ENCODE peak calls at places on chromosome 2, in four cellular contexts. D is HepG2, F is K562, U is HCT116. S is an unnamed sample. For H3K4me1, the result is how much of the 10 kb centered on the place peaks cover.

GRCh38 chr2:187169108-187169713 is 278.8 kb downstream of the CALCRL start:
- DNase-seq in D (no peak), F (no peak), U (no peak), S (no peak)

GRCh38 chr2:103656558-103656957 is 894.7 kb downstream of the TMEM182 start:
- DNase-seq in D (no peak), F (no peak), U (no peak), S (no peak)

GRCh38 chr2:217091531-217091930 is 231.7 kb upstream of the TNP1 start:
- DNase-seq in D (no peak), F (no peak), U (no peak), S (no peak)

GRCh38 chr2:100407108-100407507 is 10.4 kb downstream of the CHST10 start:
- DNase-seq in D (no peak), F (no peak), U (no peak), S (no peak)

GRCh38 chr2:118973542-118973951 is 31.6 kb downstream of the MARCO start:
- DNase-seq in D (no peak), F (no peak), U (no peak), S (no peak)

GRCh38 chr2:237581751-237582746 is 8.5 kb downstream of the RAB17 start:
- DNase-seq in D (peak), F (no peak), U (no peak), S (no peak)

GRCh38 chr2:234827096-234827860 is 124.5 kb upstream of the SH3BP4 start:
- DNase-seq in D (no peak), F (no peak), U (no peak), S (no peak)

GRCh38 chr2:96798733-96799622 is 17.1 kb upstream of the CNNM3 start:
- DNase-seq in D (no peak), F (no peak), U (no peak), S (no peak)

GRCh38 chr2:85754313-85755095 is 713 bp downstream of the ATOH8 start:
- DNase-seq in D (peak), F (peak), U (no peak), S (no peak)

GRCh38 chr2:217220228-217221013 is 360.6 kb upstream of the TNP1 start:
- DNase-seq in D (no peak), F (no peak), U (no peak), S (no peak)

GRCh38 chr2:66846887-66847286 is 412.0 kb downstream of the MEIS1 start:
- DNase-seq in D (peak), F (no peak), U (no peak), S (no peak)

GRCh38 chr2:8935984-8936383 is 67.5 kb downstream of the MBOAT2 start:
- DNase-seq in D (no peak), F (no peak), U (no peak), S (no peak)

GRCh38 chr2:144801766-144802165 is 281.8 kb upstream of the ZEB2 start:
- DNase-seq in D (no peak), F (no peak), U (no peak), S (no peak)

GRCh38 chr2:64750817-64751285 is 97.1 kb upstream of the SERTAD2 start:
- DNase-seq in D (peak), F (peak), U (peak), S (peak)

GRCh38 chr2:64748561-64748960 is 94.8 kb upstream of the SERTAD2 start:
- DNase-seq in D (no peak), F (no peak), U (no peak), S (no peak)

GRCh38 chr2:64750001-64750816 is 96.5 kb upstream of the SERTAD2 start:
- DNase-seq in D (no peak), F (peak), U (no peak), S (no peak)

GRCh38 chr2:64748147-64748546 is 94.4 kb upstream of the SERTAD2 start:
- DNase-seq in D (no peak), F (no peak), U (no peak), S (no peak)

GRCh38 chr2:64749446-64749845 is 95.7 kb upstream of the SERTAD2 start:
- DNase-seq in D (no peak), F (no peak), U (no peak), S (no peak)
- H3K4me1 ChIP-seq in D (under half), F (under half), U (half or more), S (under half)

GRCh38 chr2:16727256-16727655 is 61.6 kb upstream of the CYRIA start:
- DNase-seq in D (no peak), F (no peak), U (no peak), S (no peak)

GRCh38 chr2:16726577-16726976 is 60.9 kb upstream of the CYRIA start:
- DNase-seq in D (no peak), F (no peak), U (no peak), S (no peak)

GRCh38 chr2:16728742-16729141 is 63.1 kb upstream of the CYRIA start:
- DNase-seq in D (no peak), F (no peak), U (no peak), S (no peak)

GRCh38 chr2:16729901-16730300 is 64.3 kb upstream of the CYRIA start:
- DNase-seq in D (no peak), F (no peak), U (no peak), S (no peak)

GRCh38 chr2:16729335-16729734 is 63.7 kb upstream of the CYRIA start:
- DNase-seq in D (no peak), F (no peak), U (no peak), S (no peak)
- TF ChIP-seq TCF7L2 in D (no peak), F (no peak), U (no peak), S (no peak)

GRCh38 chr2:42793314-42794270 is 1.2 kb upstream of the HAAO start:
- DNase-seq in D (no peak), F (no peak), U (no peak), S (no peak)

GRCh38 chr2:42792087-42792582 is 248 bp downstream of the HAAO start:
- DNase-seq in D (no peak), F (no peak), U (no peak), S (no peak)

GRCh38 chr2:42794271-42795046 is 2.1 kb upstream of the HAAO start:
- DNase-seq in D (peak), F (peak), U (no peak), S (peak)

GRCh38 chr2:42791606-42792005 is 777 bp downstream of the HAAO start:
- DNase-seq in D (no peak), F (no peak), U (no peak), S (no peak)

DNA sequence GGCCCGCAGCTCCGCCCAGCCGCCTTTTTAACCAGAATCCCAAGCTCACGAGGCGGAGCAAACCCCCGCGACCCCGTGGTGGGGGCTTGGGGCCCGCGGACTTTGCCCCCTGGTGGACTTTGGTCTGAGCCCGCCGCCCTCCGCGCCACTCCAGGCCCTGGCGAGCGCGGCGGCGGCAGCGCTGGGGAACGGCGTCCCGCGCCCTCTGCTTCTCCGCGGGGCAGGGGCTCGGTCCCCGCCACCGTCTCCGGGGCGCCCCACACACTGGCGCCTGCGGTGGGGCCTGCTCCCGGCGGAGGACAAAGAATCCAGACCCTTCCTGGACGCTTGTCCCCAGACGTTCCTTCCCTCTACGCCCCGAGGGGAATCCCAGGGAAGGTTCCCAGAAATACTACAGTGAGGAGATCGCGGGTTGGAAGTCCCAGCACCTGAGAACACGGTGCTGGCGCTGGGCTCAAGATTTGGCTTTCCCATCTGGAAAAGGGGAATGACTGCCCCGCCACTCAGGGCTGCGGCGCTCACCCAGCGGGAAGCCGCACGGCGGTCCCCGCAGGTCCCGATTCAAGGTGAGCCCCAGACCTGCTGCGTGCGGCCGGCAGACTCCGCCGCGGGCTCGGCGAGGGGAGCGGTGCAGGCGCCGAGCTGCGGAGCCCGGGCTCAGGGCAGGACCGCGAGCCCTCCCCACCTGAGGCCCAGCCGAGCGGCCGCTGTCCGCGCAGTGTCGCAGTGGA is at the start of gene HAAO:
- DNase-seq in D (peak), F (no peak), U (no peak), S (no peak)
- H3K27ac ChIP-seq in D (peak), F (no peak), U (no peak), S (no peak)

GRCh38 chr2:239201531-239201876 is 199.3 kb downstream of the HDAC4 start:
- DNase-seq in D (no peak), F (no peak), U (no peak), S (no peak)

GRCh38 chr2:239201884-239202283 is 198.9 kb downstream of the HDAC4 start:
- DNase-seq in D (no peak), F (no peak), U (no peak), S (no peak)

GRCh38 chr2:239202836-239203235 is 198.0 kb downstream of the HDAC4 start:
- DNase-seq in D (no peak), F (no peak), U (no peak), S (no peak)

GRCh38 chr2:239202343-239202742 is 198.5 kb downstream of the HDAC4 start:
- DNase-seq in D (no peak), F (no peak), U (no peak), S (no peak)

DNA sequence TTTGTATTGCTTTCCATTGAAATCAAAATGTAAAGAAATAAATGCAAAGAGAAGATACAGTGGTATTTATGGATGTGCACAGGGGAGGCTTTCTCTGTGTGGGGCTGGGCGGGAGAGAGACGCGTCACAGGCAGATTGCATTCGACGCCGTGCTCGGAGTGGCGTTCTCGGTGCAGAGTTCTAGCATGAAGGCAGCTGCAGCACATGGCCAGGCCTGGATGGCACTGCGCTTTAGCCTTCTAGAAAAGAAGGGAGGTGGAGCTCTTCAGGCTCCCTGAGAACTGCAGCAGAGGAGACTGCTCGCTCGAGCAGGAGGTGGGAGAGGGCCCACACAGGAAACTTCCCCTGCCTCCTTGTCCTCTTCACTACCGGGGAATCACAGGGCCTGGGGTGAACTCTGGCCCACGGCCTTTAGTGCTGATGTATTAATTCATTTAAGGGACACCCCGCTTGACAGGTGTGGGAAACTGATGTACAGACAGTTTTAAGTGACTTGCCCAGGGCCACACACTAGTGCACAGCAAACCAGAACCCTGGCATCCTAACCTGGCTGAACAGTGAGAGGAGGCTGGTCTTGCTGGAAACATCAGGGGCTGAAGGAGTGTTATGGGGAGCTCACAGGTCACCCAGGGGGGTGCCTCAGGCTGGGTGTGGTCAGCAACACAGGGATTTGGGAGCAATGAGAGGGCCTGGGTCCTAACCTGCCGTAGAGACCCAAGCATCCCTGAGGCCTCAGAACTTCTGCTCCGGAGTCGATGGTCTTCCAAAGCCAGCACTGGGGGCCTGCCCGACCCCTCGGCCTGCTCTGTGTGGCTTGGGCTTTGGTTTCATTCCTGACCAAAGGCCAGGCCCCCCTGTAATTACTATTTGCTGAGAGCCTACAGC is 199.9 kb downstream of the HDAC4 start:
- DNase-seq in D (no peak), F (no peak), U (no peak), S (no peak)
- H3K4me1 ChIP-seq in D (under half), F (under half), U (under half), S (under half)

S was measured in Panc1.